ENCODE peak calls at places on chromosomes 12 and 14, in seven cellular contexts. U is T-helper 17 cell; Q is CD8-positive, alpha-beta T cell; D is T-helper 9 cell; M is mammary epithelial cell; P is EH; S is ovary. I is an unnamed sample.

GRCh38 chr12:25322918-25323773 is 72.4 kb upstream of the KRAS start:
- DNase-seq in P (peak; percentile 60), Q (no peak), S (no peak), U (no peak), D (no peak), M (peak; percentile 52), I (no peak)

GRCh38 chr12:41254546-41254945 is 66.4 kb downstream of the PDZRN4 start:
- DNase-seq in S (no peak), Q (no peak), D (no peak), M (peak; percentile 22), U (no peak), P (no peak), I (no peak)

GRCh38 chr12:113684053-113684907 is 212.6 kb upstream of the LHX5 start:
- DNase-seq in M (no peak), D (no peak), Q (no peak), S (no peak), P (peak; percentile 17), U (no peak), I (no peak)

GRCh38 chr14:39948235-39948634 is 516.0 kb upstream of the FBXO33 start:
- DNase-seq in P (no peak), Q (no peak), U (no peak), M (no peak), S (no peak), D (no peak), I (no peak)

GRCh38 chr12:460301-461230 is 827 bp downstream of the B4GALNT3 start:
- DNase-seq in M (peak; percentile 14), U (peak; percentile 28), Q (peak; percentile 58), D (peak; percentile 31), P (peak; percentile 15), S (peak; percentile 23), I (no peak)

GRCh38 chr14:104139460-104140212 is 1.2 kb downstream of the KIF26A start:
- DNase-seq in Q (no peak), S (peak; percentile 9), P (no peak), U (peak; percentile 1), M (no peak), D (no peak), I (no peak)

GRCh38 chr12:128458301-128458974 is 191.5 kb downstream of the TMEM132C start:
- DNase-seq in Q (no peak), U (no peak), P (no peak), S (no peak), D (no peak), M (no peak), I (no peak)

GRCh38 chr12:6241495-6241894 is 41.3 kb downstream of the CD9 start:
- DNase-seq in Q (no peak), P (no peak), M (no peak), D (no peak), U (no peak), S (peak; percentile 26), I (peak; percentile 80)

GRCh38 chr12:116233669-116234068 is 43.8 kb downstream of the MED13L start:
- DNase-seq in M (no peak), S (no peak), U (no peak), P (no peak), Q (no peak), D (no peak), I (no peak)

GRCh38 chr12:57063991-57064725 is 14.2 kb upstream of the MYO1A start:
- DNase-seq in M (peak; percentile 21), U (no peak), S (no peak), Q (no peak), P (no peak), D (peak; percentile 11), I (no peak)

GRCh38 chr12:42570076-42570475 is 19.5 kb downstream of the PRICKLE1 start:
- DNase-seq in U (no peak), Q (no peak), D (no peak), P (no peak), S (no peak), M (no peak), I (no peak)